ENCODE peak calls at places on chromosomes 6 and 20, in six cellular contexts. T is H1, V is aorta, I is upper lobe of right lung, E is adrenal gland, Z is hepatocyte. J is an unnamed sample. For H3K4me1, the result is how much of the 10 kb centered on the place peaks cover.

GRCh38 chr20:16412896-16413295 is 160.4 kb downstream of the KIF16B start:
- DNase-seq in E (no peak), T (no peak), I (no peak), Z (no peak), V (no peak), J (no peak)

GRCh38 chr6:145789443-145789842 is 25.2 kb downstream of the FBXO30 start:
- DNase-seq in I (no peak), V (no peak), T (no peak), E (no peak), Z (no peak), J (no peak)

GRCh38 chr20:37379967-37380828 is 34.3 kb downstream of the SRC start:
- DNase-seq in I (no peak), Z (peak), T (no peak), E (peak), V (no peak), J (no peak)

GRCh38 chr6:140566706-140567330 is 1192.4 kb upstream of the CITED2 start:
- DNase-seq in E (no peak), I (no peak), V (no peak), T (no peak), Z (peak), J (no peak)

GRCh38 chr20:22322513-22322912 is 261.9 kb downstream of the FOXA2 start:
- DNase-seq in V (no peak), I (no peak), E (no peak), Z (no peak), T (no peak), J (no peak)

GRCh38 chr20:62820208-62820961 is 3.5 kb downstream of the COL9A3 start:
- DNase-seq in I (no peak), T (no peak), E (no peak), Z (no peak), V (no peak), J (no peak)

GRCh38 chr6:160974304-160974771 is 17.2 kb upstream of the MAP3K4 start:
- DNase-seq in I (no peak), Z (peak), T (no peak), V (peak), E (peak), J (peak)

GRCh38 chr20:52984451-52984810 is 12.3 kb downstream of the TSHZ2 start:
- DNase-seq in E (no peak), V (no peak), Z (no peak), T (no peak), I (no peak), J (no peak)

GRCh38 chr6:168047841-168048723 is 30.9 kb downstream of the FRMD1 start:
- DNase-seq in E (no peak), T (no peak), Z (no peak), I (no peak), V (peak), J (no peak)

GRCh38 chr20:19688031-19688806 is 69.8 kb upstream of the RIN2 start:
- DNase-seq in E (peak), V (peak), Z (peak), I (peak), T (peak), J (peak)

GRCh38 chr20:8331740-8332412 is 199.8 kb downstream of the PLCB1 start:
- DNase-seq in Z (no peak), V (no peak), E (peak), T (no peak), I (no peak), J (peak)

GRCh38 chr6:39040080-39040673 is 8.4 kb upstream of the GLP1R start:
- DNase-seq in E (no peak), I (no peak), V (no peak), T (no peak), Z (no peak), J (no peak)
- H3K4me1 ChIP-seq in E (under half), I (under half), V (under half), T (under half), Z (under half), J (under half)

GRCh38 chr6:148273962-148274752 is 68.5 kb upstream of the SASH1 start:
- DNase-seq in E (no peak), I (no peak), Z (no peak), T (no peak), V (no peak), J (no peak)

GRCh38 chr6:148272597-148272996 is 70.0 kb upstream of the SASH1 start:
- DNase-seq in E (no peak), Z (no peak), T (no peak), V (no peak), I (no peak), J (no peak)

GRCh38 chr6:148274809-148275208 is 67.8 kb upstream of the SASH1 start:
- DNase-seq in V (no peak), Z (no peak), T (no peak), E (no peak), I (no peak), J (no peak)

GRCh38 chr6:148269386-148269785 is 73.3 kb upstream of the SASH1 start:
- DNase-seq in T (no peak), E (no peak), Z (no peak), V (no peak), I (no peak), J (no peak)

DNA sequence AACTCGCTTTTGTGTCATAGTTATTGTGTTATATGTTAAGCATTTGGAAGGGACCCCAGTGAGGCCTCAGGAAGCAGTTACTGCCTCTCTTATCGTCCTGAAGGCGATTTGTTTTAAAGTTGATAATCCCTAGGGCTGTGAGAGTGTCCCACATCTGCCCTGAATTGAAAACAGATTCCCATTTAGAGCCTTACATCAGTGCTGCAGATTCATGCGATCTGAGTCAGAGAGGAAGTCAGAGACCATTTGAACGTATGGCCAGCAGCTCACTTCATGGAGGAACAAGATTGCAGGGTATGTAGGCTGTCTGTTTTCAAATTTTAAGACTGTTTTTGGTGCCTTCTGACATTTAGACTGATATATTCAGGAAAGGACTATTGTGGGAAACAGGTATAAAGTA is 70.6 kb upstream of the SASH1 start:
- DNase-seq in I (no peak), T (no peak), V (no peak), Z (peak), E (no peak), J (no peak)
- H3K4me3 ChIP-seq in I (no peak), T (no peak), V (no peak), Z (no peak), E (no peak), J (peak)

DNA sequence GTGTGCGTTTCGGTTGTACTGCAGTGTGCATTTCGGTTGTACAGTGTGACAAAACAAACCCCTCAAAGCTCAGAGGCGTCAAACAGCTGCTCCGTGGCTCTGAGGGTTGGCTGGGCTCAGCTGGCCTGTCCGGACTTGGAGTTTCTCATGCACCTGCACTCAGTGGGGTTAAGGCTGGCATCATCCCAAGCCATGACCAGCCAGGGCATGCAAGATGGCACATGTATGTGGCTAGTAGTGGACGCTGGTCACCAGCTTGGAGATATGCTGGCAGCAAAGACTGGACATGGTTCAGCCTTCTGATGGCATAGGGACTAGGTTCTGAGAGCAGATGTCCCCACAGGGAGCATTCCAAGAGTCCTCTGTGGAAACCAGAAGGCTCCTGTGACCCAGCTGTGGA is 187.2 kb downstream of the CDH4 start:
- DNase-seq in V (no peak), Z (no peak), T (no peak), I (no peak), E (no peak), J (no peak)
- H3K4me1 ChIP-seq in V (under half), Z (under half), T (under half), I (under half), E (under half), J (under half)

GRCh38 chr20:48784273-48784641 is 43.5 kb downstream of the PREX1 start:
- DNase-seq in V (no peak), Z (no peak), I (no peak), E (no peak), T (no peak), J (no peak)
- H3K4me3 ChIP-seq in V (no peak), Z (no peak), I (no peak), E (no peak), T (no peak), J (no peak)

GRCh38 chr6:31576897-31577341 is 1.6 kb downstream of the TNF start:
- DNase-seq in V (no peak), I (no peak), E (no peak), Z (no peak), T (no peak), J (no peak)

GRCh38 chr6:31574106-31575061 is 981 bp upstream of the TNF start:
- DNase-seq in Z (no peak), T (no peak), I (no peak), E (no peak), V (no peak), J (no peak)

GRCh38 chr6:31573239-31574105 is 1.4 kb downstream of the LTA start:
- DNase-seq in Z (no peak), E (no peak), I (no peak), T (no peak), V (no peak), J (no peak)

GRCh38 chr6:31578058-31578457 is 2.7 kb downstream of the TNF start:
- DNase-seq in Z (no peak), V (no peak), T (no peak), I (no peak), E (no peak), J (no peak)

GRCh38 chr6:31575335-31575901 is at the start of gene TNF:
- DNase-seq in I (peak), T (no peak), V (peak), E (no peak), Z (no peak), J (peak)
- H3K4me1 ChIP-seq in I (under half), T (under half), V (under half), E (under half), Z (under half), J (under half)

DNA sequence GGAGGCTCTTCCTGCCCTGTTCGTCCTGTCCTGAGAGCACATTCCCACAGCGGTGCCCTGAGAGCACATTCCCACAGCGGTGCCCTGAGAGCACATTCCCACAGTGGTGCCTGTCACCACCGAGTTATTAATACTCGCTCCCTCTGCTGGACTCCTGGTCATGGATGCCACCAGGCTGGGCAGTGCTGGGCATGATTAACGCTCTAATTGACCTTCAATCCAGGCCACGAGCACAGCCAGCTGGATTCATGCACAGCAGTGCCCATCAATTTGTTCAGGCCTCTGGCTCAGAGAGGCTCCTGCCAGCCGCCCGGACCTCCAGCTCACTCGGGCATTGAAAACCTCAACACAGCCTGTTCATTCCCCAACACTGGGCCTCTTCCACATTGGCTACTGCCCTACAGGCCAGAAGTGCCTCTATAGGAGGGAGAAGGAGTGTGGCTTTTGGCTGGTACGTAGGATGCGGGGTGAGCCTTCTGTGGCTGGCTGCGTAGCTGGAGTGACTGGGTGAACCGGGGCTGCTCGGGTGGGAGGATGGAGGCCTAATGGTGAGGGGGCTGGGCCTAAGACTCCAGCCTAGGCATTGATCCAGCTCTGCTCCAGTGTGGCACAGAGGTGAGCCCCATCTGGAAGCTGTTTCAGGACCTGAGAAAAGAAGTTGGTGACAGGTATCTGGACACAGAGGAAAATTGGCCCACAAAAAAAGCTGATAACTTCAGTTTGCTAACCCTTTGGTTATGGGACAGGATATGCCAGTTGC is 9.3 kb downstream of the IP6K3 start:
- DNase-seq in Z (no peak), T (no peak), I (no peak), V (no peak), E (peak), J (peak)
- H3K4me3 ChIP-seq in Z (no peak), T (no peak), I (no peak), V (no peak), E (no peak), J (no peak)

GRCh38 chr20:44955270-44955669 is 4.9 kb downstream of the TOMM34 start:
- DNase-seq in T (no peak), E (no peak), Z (no peak), I (no peak), V (no peak), J (no peak)
- H3K4me1 ChIP-seq in T (under half), E (under half), Z (under half), I (under half), V (under half), J (under half)

GRCh38 chr6:83292900-83293843 is 100.0 kb downstream of the RWDD2A start:
- DNase-seq in I (no peak), Z (no peak), V (no peak), E (no peak), T (no peak), J (no peak)
- H3K4me3 ChIP-seq in I (no peak), Z (no peak), V (no peak), E (no peak), T (no peak), J (no peak)

GRCh38 chr6:31575952-31576684 is 753 bp downstream of the TNF start:
- DNase-seq in T (no peak), E (no peak), V (no peak), I (no peak), Z (no peak), J (no peak)
- H3K4me1 ChIP-seq in T (under half), E (under half), V (under half), I (under half), Z (under half), J (under half)

J was measured in right cardiac atrium.